ENCODE peak calls at places on chromosomes 13 and 19, in eight cellular contexts. Q is adrenal gland, R is NT2/D1, J is body of pancreas, P is trophoblast cell, F is mucosa of descending colon, C is PC-3, K is left lung. E is an unnamed sample. For H3K4me1 and H3K36me3, the result is how much of the 10 kb centered on the place peaks cover.

GRCh38 chr13:109743706-109744453 is 42.5 kb downstream of the IRS2 start:
- DNase-seq in Q (no peak), R (peak), J (no peak), P (peak), F (no peak), C (peak), K (no peak), E (no peak)

GRCh38 chr19:39765091-39766076 is 13.3 kb upstream of the LEUTX start:
- DNase-seq in Q (peak), R (peak), J (peak), P (peak), F (no peak), C (peak), K (no peak), E (peak)

GRCh38 chr13:86856996-86857395 is 814.2 kb upstream of the SLITRK5 start:
- DNase-seq in Q (no peak), R (no peak), J (no peak), P (no peak), F (no peak), C (peak), K (no peak), E (no peak)

GRCh38 chr19:53808710-53809125 is 15.4 kb downstream of the NLRP12 start:
- DNase-seq in Q (no peak), R (peak), J (no peak), P (peak), F (no peak), C (peak), K (no peak), E (peak)

GRCh38 chr19:33622809-33623511 is 1.2 kb downstream of the CHST8 start:
- DNase-seq in Q (no peak), R (no peak), J (peak), P (no peak), F (no peak), C (no peak), K (no peak), E (no peak)

GRCh38 chr13:101706651-101707050 is 254.2 kb downstream of the ITGBL1 start:
- DNase-seq in Q (no peak), R (no peak), J (no peak), P (no peak), F (no peak), C (peak), K (no peak), E (no peak)

GRCh38 chr13:78604782-78605611 is 1.6 kb upstream of the POU4F1 start:
- DNase-seq in Q (no peak), R (no peak), J (no peak), P (no peak), F (no peak), C (no peak), K (no peak), E (peak)

GRCh38 chr19:13058951-13059660 is 43.6 kb downstream of the LYL1 start:
- DNase-seq in Q (no peak), R (no peak), J (no peak), P (no peak), F (no peak), C (no peak), K (no peak), E (no peak)

GRCh38 chr19:3186891-3187661 is 1.3 kb downstream of the NCLN start:
- DNase-seq in Q (no peak), R (no peak), J (no peak), P (no peak), F (peak), C (peak), K (peak), E (no peak)

GRCh38 chr19:38210458-38210987 is 13.5 kb downstream of the DPF1 start:
- DNase-seq in Q (peak), R (peak), J (peak), P (no peak), F (peak), C (no peak), K (no peak), E (peak)

GRCh38 chr13:113935523-113935922 is 38.4 kb downstream of the C13orf46 start:
- DNase-seq in Q (no peak), R (peak), J (no peak), P (no peak), F (peak), C (no peak), K (peak), E (no peak)

GRCh38 chr13:91889641-91890040 is 491.2 kb downstream of the GPC5 start:
- DNase-seq in Q (no peak), R (no peak), J (no peak), P (no peak), F (no peak), C (no peak), K (no peak), E (no peak)

GRCh38 chr19:46372901-46373572 is 26.1 kb downstream of the PPP5C start:
- DNase-seq in Q (no peak), R (peak), J (peak), P (no peak), F (no peak), C (peak), K (peak), E (no peak)

GRCh38 chr19:47058621-47059020 is 10.2 kb upstream of the TMEM160 start:
- DNase-seq in Q (no peak), R (no peak), J (no peak), P (peak), F (no peak), C (no peak), K (no peak), E (no peak)

GRCh38 chr13:36870050-36870692 is 49.9 kb downstream of the SMAD9 start:
- DNase-seq in Q (no peak), R (no peak), J (no peak), P (no peak), F (no peak), C (peak), K (no peak), E (no peak)

GRCh38 chr19:37855098-37855497 is 51.3 kb downstream of the WDR87 start:
- DNase-seq in Q (peak), R (peak), J (peak), P (peak), F (peak), C (no peak), K (peak), E (no peak)

GRCh38 chr19:13089139-13089856 is 13.4 kb downstream of the LYL1 start:
- DNase-seq in Q (no peak), R (no peak), J (no peak), P (no peak), F (no peak), C (peak), K (no peak), E (peak)

GRCh38 chr19:51808333-51808986 is 13.5 kb downstream of the FPR3 start:
- DNase-seq in Q (no peak), R (no peak), J (no peak), P (peak), F (no peak), C (peak), K (no peak), E (no peak)

GRCh38 chr13:23799945-23800344 is 89.3 kb downstream of the MIPEP start:
- DNase-seq in Q (no peak), R (no peak), J (no peak), P (no peak), F (no peak), C (no peak), K (no peak), E (no peak)

GRCh38 chr13:26459276-26460131 is 98.0 kb upstream of the WASF3 start:
- DNase-seq in Q (no peak), R (no peak), J (no peak), P (no peak), F (no peak), C (peak), K (no peak), E (no peak)

GRCh38 chr19:47331490-47331889 is 485 bp upstream of the C5AR2 start:
- DNase-seq in Q (no peak), R (no peak), J (no peak), P (no peak), F (no peak), C (no peak), K (no peak), E (no peak)

GRCh38 chr13:32736648-32737047 is 150.4 kb downstream of the PDS5B start:
- DNase-seq in Q (no peak), R (no peak), J (no peak), P (no peak), F (no peak), C (no peak), K (no peak), E (no peak)

GRCh38 chr13:20182231-20182846 is 10.4 kb downstream of the GJB2 start:
- DNase-seq in Q (no peak), R (peak), J (peak), P (peak), F (no peak), C (peak), K (no peak), E (peak)

GRCh38 chr19:30070970-30071632 is 129.1 kb downstream of the URI1 start:
- DNase-seq in Q (no peak), R (no peak), J (no peak), P (no peak), F (no peak), C (no peak), K (no peak), E (no peak)

GRCh38 chr13:20160346-20161274 is at the start of gene GJA3:
- DNase-seq in Q (no peak), R (no peak), J (peak), P (no peak), F (peak), C (peak), K (no peak), E (peak)

GRCh38 chr13:32426191-32426980 is 1.5 kb downstream of the N4BP2L1 start:
- DNase-seq in Q (peak), R (no peak), J (no peak), P (no peak), F (peak), C (no peak), K (no peak), E (no peak)

GRCh38 chr13:110254151-110254679 is 52.7 kb downstream of the COL4A1 start:
- DNase-seq in Q (peak), R (no peak), J (no peak), P (no peak), F (no peak), C (no peak), K (no peak), E (no peak)

GRCh38 chr13:48253849-48254248 is 20.8 kb downstream of the ITM2B start:
- DNase-seq in Q (no peak), R (no peak), J (no peak), P (no peak), F (no peak), C (no peak), K (no peak), E (no peak)

GRCh38 chr13:29165840-29166239 is 345.7 kb downstream of the MTUS2 start:
- DNase-seq in Q (no peak), R (no peak), J (no peak), P (no peak), F (no peak), C (no peak), K (no peak), E (no peak)

GRCh38 chr13:112636401-112636975 is 48.5 kb upstream of the TUBGCP3 start:
- DNase-seq in Q (no peak), R (no peak), J (no peak), P (no peak), F (no peak), C (no peak), K (no peak), E (no peak)

GRCh38 chr13:41327994-41328778 is 17.1 kb downstream of the NAA16 start:
- DNase-seq in Q (no peak), R (no peak), J (no peak), P (no peak), F (no peak), C (no peak), K (no peak), E (no peak)

GRCh38 chr13:51584731-51585191 is 499 bp downstream of the WDFY2 start:
- DNase-seq in Q (peak), R (no peak), J (peak), P (peak), F (peak), C (peak), K (peak), E (peak)

GRCh38 chr19:50427997-50428425 is 4.7 kb upstream of the MYBPC2 start:
- DNase-seq in Q (peak), R (no peak), J (peak), P (peak), F (peak), C (no peak), K (peak), E (no peak)

GRCh38 chr13:58018865-58019264 is 387.3 kb downstream of the PCDH17 start:
- DNase-seq in Q (no peak), R (no peak), J (no peak), P (no peak), F (no peak), C (no peak), K (no peak), E (no peak)

GRCh38 chr19:29858621-29859020 is 46.8 kb downstream of the CCNE1 start:
- DNase-seq in Q (no peak), R (no peak), J (no peak), P (no peak), F (no peak), C (no peak), K (no peak), E (no peak)

GRCh38 chr13:20193924-20194631 is 1.3 kb upstream of the GJB2 start:
- DNase-seq in Q (no peak), R (no peak), J (no peak), P (no peak), F (peak), C (no peak), K (peak), E (no peak)

GRCh38 chr19:15640294-15640903 is at the start of gene CYP4F3:
- DNase-seq in Q (peak), R (no peak), J (peak), P (no peak), F (peak), C (peak), K (peak), E (peak)

GRCh38 chr13:73939603-73940002 is 194.6 kb downstream of the KLF12 start:
- DNase-seq in Q (no peak), R (no peak), J (no peak), P (no peak), F (no peak), C (no peak), K (no peak), E (no peak)

GRCh38 chr19:47155141-47155540 is 24.5 kb downstream of the SAE1 start:
- DNase-seq in Q (no peak), R (no peak), J (no peak), P (no peak), F (no peak), C (no peak), K (no peak), E (no peak)

DNA sequence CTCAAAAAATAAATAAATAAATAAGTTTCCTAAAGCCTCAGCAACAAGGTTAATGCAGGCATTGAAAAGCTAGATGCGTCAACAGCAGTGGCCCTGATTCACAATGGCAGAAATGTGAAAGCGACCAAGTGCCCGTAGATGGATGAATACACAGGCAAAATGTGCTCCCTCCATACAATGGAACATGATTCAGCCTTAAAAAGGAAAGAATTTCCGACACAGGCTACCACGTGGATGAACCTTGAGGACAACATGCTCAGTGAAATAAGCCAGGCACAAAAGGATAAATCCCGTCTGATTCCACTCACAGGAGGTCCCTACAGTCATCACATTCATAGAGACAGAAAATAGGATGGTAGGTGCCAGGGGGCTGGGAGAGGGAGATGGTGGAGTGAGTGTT is 31.7 kb downstream of the INSR start:
- DNase-seq in Q (no peak), R (no peak), J (no peak), P (no peak), F (no peak), C (no peak), K (no peak), E (no peak)
- H3K4me3 ChIP-seq in Q (no peak), R (no peak), J (no peak), P (no peak), F (no peak), C (no peak), K (no peak), E (no peak)

GRCh38 chr13:100520936-100521765 is 67.4 kb downstream of the GGACT start:
- DNase-seq in Q (no peak), R (no peak), J (no peak), P (no peak), F (no peak), C (no peak), K (peak), E (no peak)

GRCh38 chr13:100517135-100517534 is 71.5 kb downstream of the GGACT start:
- DNase-seq in Q (no peak), R (no peak), J (peak), P (no peak), F (peak), C (no peak), K (no peak), E (no peak)

GRCh38 chr13:100517706-100518105 is 70.9 kb downstream of the GGACT start:
- DNase-seq in Q (no peak), R (no peak), J (no peak), P (no peak), F (no peak), C (no peak), K (no peak), E (no peak)

GRCh38 chr13:100519626-100520025 is 69.0 kb downstream of the GGACT start:
- DNase-seq in Q (no peak), R (no peak), J (no peak), P (no peak), F (no peak), C (no peak), K (no peak), E (no peak)

DNA sequence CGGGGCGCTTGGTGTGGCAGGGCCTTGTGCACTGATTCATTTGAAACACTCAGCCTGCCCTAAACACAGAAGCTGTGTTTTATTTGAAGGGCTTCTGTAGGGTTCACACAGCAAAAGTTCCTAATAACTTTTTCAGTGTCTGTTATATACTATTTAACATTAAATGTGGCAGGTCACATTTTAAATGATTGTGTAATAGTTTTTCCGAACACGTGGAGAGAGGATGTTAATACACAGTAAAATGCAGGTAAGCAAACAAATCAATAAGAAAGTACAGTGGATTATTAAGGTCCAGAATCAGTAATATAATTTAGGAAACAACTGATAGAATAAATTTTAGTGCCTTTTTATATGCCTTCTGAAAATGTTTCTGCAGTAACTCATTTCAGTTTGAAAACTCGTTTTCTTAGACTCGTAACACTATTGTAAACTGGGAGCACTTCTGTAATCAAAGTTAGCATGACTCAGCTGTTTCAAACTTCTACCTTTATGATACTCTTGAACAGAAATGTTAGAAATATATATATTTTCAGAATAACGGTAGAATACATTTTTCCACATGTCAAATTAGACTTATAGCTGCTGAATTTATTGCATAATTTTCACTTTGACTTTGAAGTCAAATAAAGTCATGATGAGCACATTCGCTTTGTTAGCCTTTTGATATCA is 70.1 kb downstream of the GGACT start:
- DNase-seq in Q (no peak), R (no peak), J (no peak), P (no peak), F (no peak), C (no peak), K (no peak), E (no peak)
- H3K4me1 ChIP-seq in Q (under half), R (under half), J (under half), P (under half), F (under half), C (under half), K (under half), E (under half)

GRCh38 chr19:42343344-42344110 is 18.1 kb downstream of the MEGF8 start:
- DNase-seq in Q (no peak), R (no peak), J (no peak), P (no peak), F (no peak), C (no peak), K (no peak), E (no peak)
- H3K36me3 ChIP-seq in Q (under half), R (under half), J (under half), P (under half), F (under half), C (under half), K (under half), E (under half)

GRCh38 chr13:96091164-96091931 is 1.4 kb downstream of the HS6ST3 start:
- DNase-seq in Q (peak), R (no peak), J (peak), P (no peak), F (peak), C (no peak), K (peak), E (peak)
- H3K4me3 ChIP-seq in Q (peak), R (peak), J (peak), P (peak), F (no peak), C (peak), K (no peak), E (peak)

E was measured in HAP-1.